ENCODE peak calls at places on chromosome X, in eight cellular contexts. V is IMR-90, F is keratinocyte, S is H9, H is OCI-LY7, B is fibroblast of lung, W is endothelial cell of umbilical vein, I is neural progenitor cell. J is an unnamed sample. For H3K9me3, the result is how much of the 10 kb centered on the place peaks cover.

GRCh38 chrX:136130931-136131843 is 16.1 kb upstream of the FHL1 start:
- DNase-seq in S (no peak), F (peak), I (no peak), B (peak), V (peak), W (peak), H (peak), J (no peak)

GRCh38 chrX:614136-614535 is 16.5 kb upstream of the SHOX start:
- DNase-seq in I (no peak), V (no peak), F (no peak), S (no peak), B (no peak), H (no peak), W (no peak), J (no peak)

GRCh38 chrX:130902446-130902782 is 595 bp downstream of the ENOX2 start:
- DNase-seq in V (no peak), H (no peak), W (no peak), S (no peak), I (no peak), B (no peak), F (no peak), J (no peak)

GRCh38 chrX:76183289-76184057 is 10.6 kb downstream of the PBDC1 start:
- DNase-seq in B (peak), F (no peak), W (no peak), S (no peak), I (no peak), V (peak), H (no peak), J (no peak)

GRCh38 chrX:55796496-55796895 is 78.9 kb downstream of the RRAGB start:
- DNase-seq in V (no peak), F (no peak), H (no peak), B (no peak), S (no peak), I (no peak), W (no peak), J (no peak)

GRCh38 chrX:12139934-12140611 is 1.8 kb downstream of the FRMPD4 start:
- DNase-seq in H (no peak), V (peak), W (no peak), F (no peak), S (no peak), B (no peak), I (no peak), J (no peak)

GRCh38 chrX:110791206-110791605 is 4.4 kb downstream of the CHRDL1 start:
- DNase-seq in B (no peak), F (no peak), H (no peak), I (no peak), W (no peak), S (no peak), V (no peak), J (no peak)

GRCh38 chrX:96407501-96407900 is 277.1 kb upstream of the DIAPH2 start:
- DNase-seq in W (peak), S (no peak), H (no peak), V (peak), B (peak), I (no peak), F (no peak), J (no peak)

GRCh38 chrX:108701633-108702032 is 34.7 kb downstream of the IRS4 start:
- DNase-seq in I (no peak), B (no peak), H (no peak), W (no peak), V (no peak), S (no peak), F (no peak), J (no peak)

GRCh38 chrX:48945517-48946348 is 11.7 kb downstream of the OTUD5 start:
- DNase-seq in F (no peak), W (peak), I (peak), B (peak), S (peak), H (peak), V (peak), J (peak)

GRCh38 chrX:124388562-124388961 is 42.2 kb downstream of the SH2D1A start:
- DNase-seq in W (peak), S (no peak), I (peak), V (peak), F (no peak), H (peak), B (peak), J (peak)

GRCh38 chrX:43644124-43644701 is 11.9 kb upstream of the MAOA start:
- DNase-seq in I (peak), W (no peak), F (peak), S (no peak), B (peak), H (no peak), V (peak), J (no peak)

GRCh38 chrX:145484740-145485139 is 237.4 kb downstream of the SPANXN1 start:
- DNase-seq in H (no peak), I (no peak), B (no peak), S (no peak), W (no peak), F (no peak), V (no peak), J (no peak)

GRCh38 chrX:153830632-153831434 is 489 bp upstream of the PDZD4 start:
- DNase-seq in B (no peak), S (no peak), V (no peak), I (peak), F (no peak), W (no peak), H (no peak), J (peak)

GRCh38 chrX:70196961-70197805 is 19.9 kb downstream of the DGAT2L6 start:
- DNase-seq in W (peak), S (peak), B (peak), F (peak), H (peak), I (peak), V (peak), J (peak)

GRCh38 chrX:148380614-148381561 is 119.5 kb upstream of the AFF2 start:
- DNase-seq in W (no peak), B (no peak), V (no peak), I (no peak), F (no peak), H (peak), S (no peak), J (no peak)

GRCh38 chrX:21661316-21661715 is 3.2 kb upstream of the KLHL34 start:
- DNase-seq in W (no peak), H (no peak), V (no peak), B (no peak), I (no peak), S (no peak), F (no peak), J (no peak)

GRCh38 chrX:150037041-150037440 is 98.8 kb upstream of the EOLA2 start:
- DNase-seq in F (no peak), B (no peak), S (no peak), V (no peak), W (peak), H (no peak), I (no peak), J (no peak)

GRCh38 chrX:48776818-48777439 is 9.5 kb upstream of the GATA1 start:
- DNase-seq in W (no peak), F (no peak), S (no peak), B (no peak), I (no peak), H (no peak), V (no peak), J (no peak)

GRCh38 chrX:147550217-147550616 is 361.5 kb upstream of the FMR1 start:
- DNase-seq in B (no peak), W (no peak), H (peak), S (peak), I (peak), F (no peak), V (no peak), J (peak)

GRCh38 chrX:128396601-128397000 is 344.4 kb upstream of the ACTRT1 start:
- DNase-seq in V (no peak), H (no peak), I (no peak), B (no peak), W (peak), S (no peak), F (no peak), J (no peak)

GRCh38 chrX:74492720-74493201 is 71.5 kb downstream of the SLC16A2 start:
- DNase-seq in B (no peak), I (peak), F (no peak), H (peak), S (peak), V (no peak), W (no peak), J (peak)

GRCh38 chrX:130615941-130616340 is 214.2 kb downstream of the RBMX2 start:
- DNase-seq in F (no peak), S (no peak), W (no peak), H (no peak), I (no peak), B (no peak), V (no peak), J (no peak)

GRCh38 chrX:71098302-71098701 is 2.7 kb downstream of the FOXO4 start:
- DNase-seq in I (no peak), S (no peak), V (peak), W (peak), B (peak), F (peak), H (peak), J (peak)

GRCh38 chrX:103356897-103357296 is 591 bp downstream of the TCEAL9 start:
- DNase-seq in S (no peak), H (no peak), B (no peak), F (no peak), W (peak), I (peak), V (no peak), J (peak)

GRCh38 chrX:11908371-11908770 is 150.3 kb downstream of the MSL3 start:
- DNase-seq in V (no peak), H (peak), F (no peak), S (no peak), I (peak), W (peak), B (peak), J (peak)

GRCh38 chrX:18973527-18974192 is 10.3 kb downstream of the PHKA2 start:
- DNase-seq in B (no peak), H (no peak), V (no peak), I (peak), F (no peak), S (no peak), W (no peak), J (no peak)

GRCh38 chrX:79975605-79976004 is 38.9 kb upstream of the TBX22 start:
- DNase-seq in H (no peak), I (no peak), V (no peak), F (no peak), B (no peak), W (no peak), S (no peak), J (no peak)

GRCh38 chrX:23959781-23960180 is 52.0 kb downstream of the CXorf58 start:
- DNase-seq in I (no peak), V (no peak), H (no peak), F (no peak), B (no peak), S (no peak), W (no peak), J (no peak)

GRCh38 chrX:150324919-150325318 is 38.2 kb upstream of the MAMLD1 start:
- DNase-seq in F (no peak), S (no peak), B (no peak), W (no peak), I (no peak), V (peak), H (no peak), J (no peak)

GRCh38 chrX:154730271-154730883 is 20.5 kb downstream of the GAB3 start:
- DNase-seq in I (no peak), H (no peak), B (peak), V (peak), S (no peak), W (peak), F (no peak), J (no peak)

GRCh38 chrX:69060631-69061408 is 104.4 kb downstream of the PJA1 start:
- DNase-seq in F (no peak), H (no peak), V (peak), W (peak), I (peak), S (peak), B (peak), J (no peak)

GRCh38 chrX:120365320-120365719 is 3.4 kb downstream of the ATP1B4 start:
- DNase-seq in W (peak), V (no peak), F (no peak), I (peak), B (peak), H (peak), S (peak), J (peak)

GRCh38 chrX:131802836-131803626 is 220.1 kb upstream of the STK26 start:
- DNase-seq in W (peak), I (no peak), H (peak), F (no peak), B (no peak), S (no peak), V (peak), J (peak)

DNA sequence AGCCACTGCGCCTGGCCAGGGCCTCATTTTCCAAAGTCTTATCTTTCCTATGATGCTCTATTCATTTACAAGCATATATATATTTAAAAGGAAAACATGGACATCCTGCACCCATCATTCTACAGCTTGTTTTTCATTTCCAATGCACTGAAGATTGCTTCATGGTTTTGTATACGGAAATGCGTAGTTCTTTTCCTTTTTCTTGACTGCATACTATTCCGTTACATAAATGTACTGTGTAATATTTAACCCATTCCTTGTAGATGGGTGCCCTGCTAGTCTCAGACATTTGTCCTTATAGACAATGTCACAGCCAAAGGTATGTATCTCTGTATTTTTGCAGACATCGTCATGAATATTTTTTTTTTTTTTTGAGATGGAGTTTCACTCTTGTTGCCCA is 257.0 kb downstream of the ASMT start:
- DNase-seq in F (no peak), S (no peak), I (no peak), V (no peak), W (no peak), B (no peak), H (no peak), J (no peak)
- H3K9me3 ChIP-seq in F (under half), S (under half), I (under half), V (under half), W (under half), B (under half), H (under half), J (under half)

GRCh38 chrX:85611926-85612325 is 232.5 kb upstream of the POF1B start:
- DNase-seq in W (peak), S (no peak), H (peak), B (peak), I (no peak), V (peak), F (no peak), J (peak)
- TF ChIP-seq CTCF in W (no peak), S (peak), H (peak), B (no peak), I (peak), V (peak), F (no peak), J (peak)

GRCh38 chrX:140274761-140275525 is 229.9 kb downstream of the SOX3 start:
- DNase-seq in V (peak), H (no peak), W (no peak), B (peak), F (peak), I (peak), S (peak), J (no peak)
- H3K4me2 ChIP-seq in V (no peak), H (no peak), W (no peak), B (no peak), F (peak), I (no peak), S (no peak), J (no peak)

DNA sequence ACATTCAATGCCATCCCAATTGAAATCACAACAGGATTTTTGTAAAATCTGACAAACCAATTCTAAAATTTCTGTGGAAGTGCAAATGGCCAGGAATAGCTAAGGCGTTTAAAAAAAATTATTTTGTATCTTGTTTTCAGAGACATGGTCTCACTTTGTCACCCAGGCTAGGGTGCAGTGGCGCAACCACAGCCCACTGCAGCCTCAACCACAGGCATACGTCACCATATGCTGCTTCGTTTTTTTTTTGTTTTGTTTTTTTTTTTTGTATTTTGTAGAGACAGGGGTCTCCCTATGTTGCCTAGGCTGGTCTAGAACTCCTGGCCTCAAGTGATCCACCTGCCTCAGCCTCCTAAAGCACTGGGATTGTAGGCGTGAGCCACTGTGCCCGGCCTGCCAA is 24.5 kb downstream of the ZNF41 start:
- DNase-seq in B (no peak), W (no peak), F (no peak), I (no peak), V (no peak), H (no peak), S (no peak), J (no peak)
- H3K9me3 ChIP-seq in B (under half), W (under half), F (under half), I (under half), V (under half), H (under half), S (under half), J (under half)